ENCODE peak calls at places on chromosome 12, in five cellular contexts. Y is prostate gland, Q is right lobe of liver, D is heart left ventricle, F is esophagus squamous epithelium. W is an unnamed sample.

GRCh38 chr12:63919758-63920157 is 75.3 kb downstream of the SRGAP1 start:
- DNase-seq in Y (no peak), Q (no peak), D (no peak), F (no peak), W (no peak)

GRCh38 chr12:107519906-107520859 is 165.4 kb upstream of the PWP1 start:
- DNase-seq in Y (no peak), Q (peak), D (no peak), F (no peak), W (no peak)

GRCh38 chr12:131044760-131045381 is 91.2 kb downstream of the ADGRD1 start:
- DNase-seq in Y (no peak), Q (no peak), D (no peak), F (no peak), W (no peak)

GRCh38 chr12:108896331-108896730 is 16.4 kb downstream of the DAO start:
- DNase-seq in Y (no peak), Q (no peak), D (no peak), F (no peak), W (no peak)

GRCh38 chr12:116389990-116390655 is 112.6 kb upstream of the MED13L start:
- DNase-seq in Y (peak), Q (no peak), D (no peak), F (no peak), W (peak)

GRCh38 chr12:111259231-111259630 is 109.7 kb downstream of the PHETA1 start:
- DNase-seq in Y (no peak), Q (no peak), D (no peak), F (no peak), W (no peak)

GRCh38 chr12:51687142-51687935 is 96.3 kb downstream of the SCN8A start:
- DNase-seq in Y (no peak), Q (no peak), D (no peak), F (no peak), W (no peak)

GRCh38 chr12:102454808-102455760 is 25.3 kb downstream of the IGF1 start:
- DNase-seq in Y (no peak), Q (peak), D (no peak), F (no peak), W (no peak)

GRCh38 chr12:50986961-50987737 is 34.8 kb downstream of the HIGD1C start:
- DNase-seq in Y (peak), Q (no peak), D (peak), F (no peak), W (no peak)

GRCh38 chr12:53602176-53602942 is 23.8 kb downstream of the ATF7 start:
- DNase-seq in Y (no peak), Q (no peak), D (no peak), F (no peak), W (no peak)

GRCh38 chr12:65171870-65172269 is 2.5 kb downstream of the LEMD3 start:
- DNase-seq in Y (no peak), Q (no peak), D (no peak), F (no peak), W (no peak)

GRCh38 chr12:75571204-75571603 is 59.8 kb upstream of the KRR1 start:
- DNase-seq in Y (no peak), Q (no peak), D (no peak), F (no peak), W (no peak)

GRCh38 chr12:7373226-7373625 is 69.4 kb downstream of the ACSM4 start:
- DNase-seq in Y (no peak), Q (no peak), D (no peak), F (no peak), W (no peak)

GRCh38 chr12:64221656-64222010 is 463 bp downstream of the KICS2 start:
- DNase-seq in Y (peak), Q (peak), D (peak), F (peak), W (peak)

GRCh38 chr12:1947081-1947480 is 28.6 kb upstream of the CACNA2D4 start:
- DNase-seq in Y (no peak), Q (no peak), D (no peak), F (no peak), W (no peak)

GRCh38 chr12:75750950-75751349 is 239.5 kb upstream of the KRR1 start:
- DNase-seq in Y (no peak), Q (no peak), D (no peak), F (no peak), W (no peak)

GRCh38 chr12:18492372-18493025 is 231.2 kb downstream of the PIK3C2G start:
- DNase-seq in Y (no peak), Q (no peak), D (no peak), F (no peak), W (no peak)

GRCh38 chr12:105504286-105504685 is 173.8 kb downstream of the C12orf75 start:
- DNase-seq in Y (no peak), Q (no peak), D (no peak), F (no peak), W (no peak)
- TF ChIP-seq CTCF in Y (no peak), Q (no peak), D (no peak), F (no peak), W (no peak)

GRCh38 chr12:49644620-49644994 is 21.2 kb downstream of the PRPF40B start:
- DNase-seq in Y (peak), Q (peak), D (peak), F (no peak), W (peak)

GRCh38 chr12:49643135-49643534 is 19.8 kb downstream of the PRPF40B start:
- DNase-seq in Y (no peak), Q (no peak), D (no peak), F (no peak), W (no peak)

GRCh38 chr12:49645151-49646039 is 22.0 kb downstream of the PRPF40B start:
- DNase-seq in Y (no peak), Q (no peak), D (no peak), F (no peak), W (no peak)

GRCh38 chr12:49642370-49642802 is 19.0 kb downstream of the PRPF40B start:
- DNase-seq in Y (no peak), Q (no peak), D (no peak), F (no peak), W (no peak)

GRCh38 chr12:49643961-49644619 is 20.7 kb downstream of the PRPF40B start:
- DNase-seq in Y (no peak), Q (no peak), D (no peak), F (no peak), W (no peak)
- TF ChIP-seq POLR2A in Y (no peak), Q (no peak), D (no peak), F (no peak), W (no peak)

GRCh38 chr12:8609061-8609570 is 3.5 kb downstream of the AICDA start:
- DNase-seq in Y (no peak), Q (no peak), D (no peak), F (no peak), W (no peak)

GRCh38 chr12:8615206-8615605 is 2.5 kb upstream of the AICDA start:
- DNase-seq in Y (no peak), Q (no peak), D (no peak), F (no peak), W (no peak)

GRCh38 chr12:8612629-8613028 is at the start of gene AICDA:
- DNase-seq in Y (no peak), Q (no peak), D (no peak), F (no peak), W (no peak)
- H3K4me3 ChIP-seq in Y (no peak), Q (no peak), D (no peak), F (no peak), W (no peak)

GRCh38 chr12:120843472-120843871 is 60.7 kb downstream of the SPPL3 start:
- DNase-seq in Y (no peak), Q (no peak), D (no peak), F (no peak), W (no peak)
- TF ChIP-seq CTCF in Y (no peak), Q (no peak), D (no peak), F (no peak), W (no peak)

DNA sequence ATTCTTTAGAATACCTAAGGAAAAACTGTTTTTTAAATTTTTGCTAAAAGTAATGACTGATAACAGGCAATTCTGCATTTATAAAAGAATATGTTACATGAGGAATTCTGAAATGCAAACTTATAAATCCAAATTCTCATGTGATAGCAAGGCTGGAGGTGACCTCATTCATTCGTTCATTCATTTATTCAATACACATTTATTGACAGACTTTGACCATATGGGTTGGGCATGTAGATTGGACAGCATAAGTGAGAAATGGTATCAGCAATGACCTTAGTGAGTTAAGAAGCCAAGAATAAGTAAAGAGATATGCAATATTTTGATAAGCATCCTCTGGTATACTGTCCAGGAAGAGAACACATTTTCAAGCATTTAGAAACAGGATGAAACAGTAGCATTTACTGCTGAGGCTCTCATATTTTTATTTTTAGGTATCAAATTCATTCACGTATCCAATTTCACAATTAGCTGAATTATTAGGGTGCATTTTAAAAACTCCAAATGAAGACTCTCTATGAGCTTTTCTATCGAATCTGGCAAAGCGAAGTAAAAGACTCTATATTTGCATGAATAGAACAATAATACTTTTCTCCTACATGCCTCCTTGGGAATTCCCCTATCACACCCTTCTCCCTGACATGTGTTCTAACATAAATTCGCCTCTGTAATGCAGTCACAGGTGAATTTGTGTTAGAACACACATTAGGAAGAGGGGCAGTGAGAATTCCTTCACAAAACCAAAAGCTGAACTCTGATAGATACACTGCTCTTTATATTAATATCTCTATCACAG is 49.9 kb downstream of the PEBP1 start:
- DNase-seq in Y (no peak), Q (no peak), D (no peak), F (no peak), W (no peak)
- TF ChIP-seq POLR2A in Y (no peak), Q (no peak), D (no peak), F (no peak), W (no peak)

DNA sequence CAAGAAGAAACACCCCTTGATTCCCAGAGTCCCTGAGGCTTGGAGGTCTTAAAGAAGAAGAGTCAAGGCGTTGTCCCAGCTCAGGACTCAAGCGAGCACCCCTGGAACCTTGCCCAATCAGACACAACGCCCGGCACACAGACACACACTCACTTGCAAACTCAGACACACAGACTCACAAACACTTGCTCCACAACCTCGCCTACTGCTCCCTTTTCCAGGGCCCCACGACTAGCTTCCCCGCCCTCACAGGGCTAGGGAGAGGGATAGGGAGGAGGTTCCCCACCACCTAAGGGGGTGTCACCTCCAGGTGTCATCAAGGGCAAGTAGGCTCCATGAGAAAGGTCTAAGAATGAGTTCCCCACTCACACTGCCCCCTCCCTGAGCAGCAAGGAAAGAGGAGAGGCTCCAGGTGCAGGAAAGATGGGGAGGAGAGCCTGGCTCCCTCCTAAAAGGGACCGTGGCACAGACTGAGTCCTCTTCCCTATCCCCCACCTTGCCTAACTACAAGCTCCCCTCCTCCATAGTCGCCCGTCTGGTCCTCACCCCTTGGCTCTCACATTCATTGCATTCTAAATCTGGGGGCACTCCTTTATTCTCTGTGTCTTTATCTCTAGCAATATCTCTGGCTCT is 717 bp downstream of the WNT10B start:
- DNase-seq in Y (no peak), Q (no peak), D (no peak), F (no peak), W (no peak)
- H3K4me3 ChIP-seq in Y (no peak), Q (no peak), D (no peak), F (peak), W (no peak)

DNA sequence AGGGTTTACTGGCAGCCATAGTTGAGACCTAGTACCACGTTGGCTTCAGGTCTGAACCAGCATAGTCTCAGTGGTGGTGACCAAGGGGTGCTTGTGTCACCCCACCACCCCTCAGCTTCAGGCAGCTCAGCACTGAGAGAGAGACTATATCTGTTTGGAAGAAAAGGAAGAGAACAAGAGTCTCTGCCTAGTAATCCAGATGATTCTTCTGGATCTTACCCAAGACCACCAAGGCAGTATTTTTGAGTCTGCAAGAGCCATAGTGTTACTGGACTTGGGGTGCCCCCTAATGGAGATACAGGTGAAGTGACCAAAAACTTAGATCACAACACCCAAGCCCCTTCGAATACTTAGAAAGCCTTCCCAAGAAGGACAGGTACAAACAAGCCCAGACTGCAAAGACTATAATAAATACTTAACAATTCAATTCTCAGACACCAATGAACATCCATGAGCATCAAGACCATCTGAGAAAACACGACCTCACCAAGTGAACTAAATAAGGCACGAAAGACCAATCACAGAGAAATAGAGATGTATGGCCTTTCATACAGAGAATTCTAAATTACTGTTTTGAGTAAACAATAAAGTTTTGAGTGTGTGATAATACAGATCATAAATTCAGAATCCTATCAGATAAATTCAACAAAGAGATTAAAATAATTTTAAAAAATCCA is 107.0 kb downstream of the HELB start:
- DNase-seq in Y (no peak), Q (no peak), D (no peak), F (no peak), W (no peak)
- TF ChIP-seq CTCF in Y (peak), Q (peak), D (peak), F (peak), W (no peak)

GRCh38 chr12:46814143-46814542 is 11.7 kb downstream of the SLC38A4 start:
- DNase-seq in Y (no peak), Q (no peak), D (no peak), F (no peak), W (no peak)

GRCh38 chr12:46808955-46809697 is 16.7 kb downstream of the SLC38A4 start:
- DNase-seq in Y (no peak), Q (no peak), D (no peak), F (no peak), W (no peak)

GRCh38 chr12:46808317-46808716 is 17.5 kb downstream of the SLC38A4 start:
- DNase-seq in Y (no peak), Q (no peak), D (no peak), F (no peak), W (no peak)

GRCh38 chr12:46815792-46816191 is 10.0 kb downstream of the SLC38A4 start:
- DNase-seq in Y (no peak), Q (no peak), D (no peak), F (no peak), W (no peak)

GRCh38 chr12:46811185-46811584 is 14.6 kb downstream of the SLC38A4 start:
- DNase-seq in Y (no peak), Q (no peak), D (no peak), F (no peak), W (no peak)
- TF ChIP-seq POLR2A in Y (no peak), Q (no peak), D (no peak), F (no peak), W (no peak)

DNA sequence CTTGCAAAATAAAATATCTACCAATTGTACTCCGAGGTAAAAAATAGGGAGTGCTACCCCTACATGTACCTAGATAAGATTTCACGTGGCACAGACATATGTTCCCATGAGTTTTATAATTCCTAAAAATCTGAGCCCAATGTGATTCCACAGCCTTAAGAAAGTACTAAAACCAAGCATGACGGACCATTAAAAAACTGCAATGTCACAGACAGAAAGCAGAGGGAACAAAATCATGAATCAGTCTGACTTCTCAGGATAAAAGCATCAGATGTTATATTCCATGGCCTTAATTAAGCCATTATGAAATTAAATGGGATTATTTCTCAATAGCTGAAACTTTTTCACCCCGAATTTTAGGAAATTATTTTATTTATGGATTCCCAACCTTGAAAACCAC is 4.7 kb downstream of the ITPR2 start:
- DNase-seq in Y (no peak), Q (no peak), D (no peak), F (no peak), W (no peak)
- H3K4me3 ChIP-seq in Y (no peak), Q (no peak), D (no peak), F (no peak), W (no peak)

W was measured in lower leg skin.